ENCODE peak calls at places on chromosomes 3 and 15, in four cellular contexts. G, S, Z and Q are unnamed samples.
A peak's percentile ranks its signal among the peaks of the same experiment; 100 is the strongest.

GRCh38 chr3:46369675-46370132 is 1.0 kb upstream of the CCR5 start:
- DNase-seq in G (no peak), S (no peak), Z (no peak), Q (no peak)

GRCh38 chr3:150887031-150887430 is 18.2 kb downstream of the MINDY4B start:
- DNase-seq in G (no peak), S (no peak), Z (no peak), Q (peak; percentile 34)

GRCh38 chr3:160982497-160982896 is 122.7 kb downstream of the B3GALNT1 start:
- DNase-seq in G (no peak), S (no peak), Z (no peak), Q (no peak)

GRCh38 chr3:59717679-59718205 is 667.9 kb upstream of the CFAP20DC start:
- DNase-seq in G (no peak), S (no peak), Z (no peak), Q (no peak)

GRCh38 chr3:167728176-167728575 is 6.5 kb downstream of the PDCD10 start:
- DNase-seq in G (no peak), S (peak; percentile 58), Z (no peak), Q (peak; percentile 60)

GRCh38 chr15:92343869-92344643 is 49.6 kb upstream of the ST8SIA2 start:
- DNase-seq in G (peak; percentile 38), S (no peak), Z (peak; percentile 49), Q (no peak)

GRCh38 chr3:130849111-130849552 is 44.8 kb upstream of the ATP2C1 start:
- DNase-seq in G (no peak), S (no peak), Z (no peak), Q (no peak)

GRCh38 chr15:66071621-66072295 is 181.8 kb downstream of the MEGF11 start:
- DNase-seq in G (no peak), S (no peak), Z (no peak), Q (no peak)

GRCh38 chr15:78308422-78309021 is 9.1 kb upstream of the SKIC8 start:
- DNase-seq in G (no peak), S (peak; percentile 68), Z (peak; percentile 94), Q (peak; percentile 78)

GRCh38 chr15:57665187-57665586 is 41.3 kb upstream of the POLR2M start:
- DNase-seq in G (no peak), S (no peak), Z (no peak), Q (no peak)

DNA sequence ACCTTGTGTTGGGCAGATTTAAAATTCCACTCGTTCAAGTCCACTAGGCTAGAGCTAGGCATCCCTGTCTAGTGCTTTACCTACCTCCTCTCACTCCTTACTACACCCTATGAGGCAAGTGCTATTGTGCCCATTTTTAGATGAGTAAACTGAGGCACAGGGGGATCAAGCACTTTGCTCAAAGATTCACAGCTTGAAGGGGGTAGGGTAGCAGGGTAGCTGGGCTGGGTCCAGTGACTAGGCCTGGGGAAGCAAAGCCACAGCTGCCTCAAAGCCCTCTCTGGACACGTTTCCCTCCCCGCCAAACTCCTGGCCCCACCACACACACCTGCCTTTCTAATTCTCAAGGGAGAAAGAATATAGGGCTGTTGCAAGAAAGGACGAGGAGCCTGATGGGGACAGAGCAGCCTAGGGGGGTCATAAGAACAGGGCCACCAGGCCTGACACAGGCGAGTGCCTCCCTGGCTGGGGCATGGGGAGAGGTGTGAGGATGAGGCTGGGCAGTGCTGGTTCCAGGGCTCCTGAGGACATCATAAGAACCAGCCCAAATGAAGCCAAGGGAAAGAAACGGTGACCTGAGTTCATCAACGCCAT is 34.8 kb upstream of the SFMBT1 start:
- DNase-seq in G (no peak), S (no peak), Z (no peak), Q (no peak)
- H3K4ac ChIP-seq in G (no peak overlapping the region), S (no peak overlapping the region), Z (no peak overlapping the region), Q (no peak overlapping the region)

GRCh38 chr3:24387493-24387892 is 107.2 kb downstream of the THRB start:
- DNase-seq in G (no peak), S (no peak), Z (no peak), Q (peak; percentile 41)

GRCh38 chr3:24388159-24388558 is 106.5 kb downstream of the THRB start:
- DNase-seq in G (no peak), S (no peak), Z (no peak), Q (no peak)

GRCh38 chr3:24388611-24389010 is 106.0 kb downstream of the THRB start:
- DNase-seq in G (no peak), S (no peak), Z (no peak), Q (no peak)

GRCh38 chr3:24387000-24387399 is 107.7 kb downstream of the THRB start:
- DNase-seq in G (no peak), S (no peak), Z (no peak), Q (peak; percentile 4)

DNA sequence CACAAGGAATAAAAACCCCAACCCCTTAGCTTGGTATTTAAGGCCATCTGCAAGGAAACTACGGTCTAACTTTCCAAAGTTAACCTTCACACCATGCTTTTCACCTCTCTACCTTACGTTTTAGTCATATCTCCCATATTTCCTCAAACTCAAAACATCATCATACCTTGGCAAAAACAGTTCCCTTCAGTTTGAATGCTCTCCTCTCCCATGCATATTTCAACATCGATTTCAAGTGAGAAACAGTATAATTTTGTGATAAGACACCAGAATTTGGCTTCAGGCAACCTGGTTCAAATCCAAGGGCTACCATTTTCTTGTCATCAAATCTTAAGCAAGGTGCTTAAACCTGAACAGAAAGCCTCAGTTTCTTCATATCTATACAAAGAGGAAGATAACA is 108.2 kb downstream of the THRB start:
- DNase-seq in G (no peak), S (no peak), Z (no peak), Q (no peak)
- H2AFZ ChIP-seq in G (no peak overlapping the region), S (no peak overlapping the region), Z (no peak overlapping the region), Q (no peak overlapping the region)

DNA sequence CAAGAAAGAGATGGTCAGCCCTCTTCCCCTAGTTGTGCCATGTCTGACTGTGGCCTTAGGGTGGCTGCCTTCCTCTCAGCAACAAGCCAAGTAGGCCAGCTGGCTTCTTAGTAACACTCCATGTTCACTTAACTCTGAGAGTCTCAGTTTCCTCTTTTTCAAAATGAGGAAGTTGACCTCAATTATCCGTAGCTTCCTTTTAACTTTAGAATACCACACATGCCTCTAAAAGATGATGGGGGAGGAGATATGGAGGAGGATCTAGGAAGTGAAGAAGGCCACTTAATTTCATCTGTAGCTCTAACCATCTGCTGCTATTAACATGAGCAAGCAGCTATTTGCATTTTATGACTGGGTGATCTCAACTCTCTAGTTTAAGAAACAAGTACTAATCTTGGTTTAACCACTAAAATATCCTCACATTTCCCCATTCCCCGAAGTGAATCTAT is 32.9 kb downstream of the CD200R1L start:
- DNase-seq in G (no peak), S (peak; percentile 85), Z (no peak), Q (peak; percentile 26)
- H3K4ac ChIP-seq in G (no peak overlapping the region), S (no peak overlapping the region), Z (no peak overlapping the region), Q (no peak overlapping the region)

DNA sequence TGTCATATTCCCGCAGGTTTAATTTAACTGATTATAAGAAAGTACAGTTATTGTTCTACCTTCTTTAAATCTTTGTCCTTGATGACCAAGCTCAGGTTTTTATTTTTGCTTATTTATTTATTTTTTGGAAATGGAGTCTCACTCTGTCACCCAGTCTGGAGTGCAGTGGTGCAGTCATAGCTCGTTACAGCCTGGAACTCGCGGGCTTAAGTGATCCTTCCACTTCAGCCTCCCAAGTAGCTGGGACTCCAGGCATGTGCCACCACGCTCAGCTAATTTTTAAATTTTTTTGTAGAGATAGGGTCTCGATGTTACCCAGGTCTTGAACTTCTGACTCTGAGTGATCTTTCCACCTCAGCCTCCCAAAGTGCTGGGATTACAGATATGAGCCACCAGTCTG is 8.9 kb downstream of the USP3 start:
- DNase-seq in G (no peak), S (no peak), Z (no peak), Q (no peak)
- H2AFZ ChIP-seq in G (no peak overlapping the region), S (no peak overlapping the region), Z (no peak overlapping the region), Q (no peak overlapping the region)

GRCh38 chr15:32852771-32853170 is 135.0 kb downstream of the GREM1 start:
- DNase-seq in G (no peak), S (no peak), Z (no peak), Q (peak; percentile 30)

GRCh38 chr15:32855942-32856341 is 138.1 kb downstream of the GREM1 start:
- DNase-seq in G (no peak), S (peak; percentile 99), Z (no peak), Q (peak; percentile 84)

GRCh38 chr15:32849769-32850668 is 132.2 kb downstream of the GREM1 start:
- DNase-seq in G (no peak), S (peak; percentile 88), Z (no peak), Q (peak; percentile 99)

GRCh38 chr15:32853667-32854066 is 135.9 kb downstream of the GREM1 start:
- DNase-seq in G (no peak), S (no peak), Z (no peak), Q (no peak)

GRCh38 chr15:32851619-32852416 is 134.0 kb downstream of the GREM1 start:
- DNase-seq in G (no peak), S (no peak), Z (no peak), Q (no peak)
- H3K4ac ChIP-seq in G (no peak overlapping the region), S (no peak overlapping the region), Z (no peak overlapping the region), Q (no peak overlapping the region)

GRCh38 chr3:97662808-97663207 is 101.8 kb upstream of the ARL6 start:
- DNase-seq in G (no peak), S (no peak), Z (no peak), Q (peak; percentile 4)
- H2AFZ ChIP-seq in G (peak overlapping the region; percentile 32), S (no peak overlapping the region), Z (no peak overlapping the region), Q (no peak overlapping the region)